ENCODE peak calls at places on chromosome 19, in seven cellular contexts. Y is nucleus accumbens, T is lung, R is HS-27A, X is NCI-H1930, P is transverse colon, F is HT1080. O is an unnamed sample.

GRCh38 chr19:5281588-5281987 is 59.0 kb downstream of the PTPRS start:
- DNase-seq in Y (no peak), R (no peak), F (no peak), T (peak; percentile 50), X (no peak), P (peak; percentile 22), O (peak; percentile 40)

GRCh38 chr19:35995655-35995993 is 636 bp downstream of the SDHAF1 start:
- DNase-seq in R (no peak), T (peak; percentile 54), F (peak; percentile 11), P (peak; percentile 58), X (no peak), Y (no peak), O (peak; percentile 58)

GRCh38 chr19:40035996-40036395 is 20.0 kb downstream of the ZNF780B start:
- DNase-seq in Y (no peak), T (no peak), F (peak; percentile 12), R (no peak), P (no peak), X (no peak), O (no peak)

GRCh38 chr19:35380450-35381124 is 9.7 kb downstream of the GPR42 start:
- DNase-seq in F (no peak), P (no peak), X (no peak), Y (no peak), R (no peak), T (no peak), O (peak; percentile 49)

GRCh38 chr19:35247526-35248309 is 1.1 kb upstream of the LSR start:
- DNase-seq in R (no peak), Y (no peak), F (no peak), P (peak; percentile 94), X (peak; percentile 97), T (peak; percentile 88), O (peak; percentile 94)

GRCh38 chr19:38662508-38663155 is 15.2 kb downstream of the ACTN4 start:
- DNase-seq in R (no peak), P (no peak), X (no peak), F (no peak), T (no peak), Y (peak; percentile 7), O (no peak)

GRCh38 chr19:31500540-31500830 is 151.2 kb upstream of the TSHZ3 start:
- DNase-seq in F (no peak), R (no peak), X (no peak), T (peak; percentile 4), P (no peak), Y (no peak), O (no peak)

GRCh38 chr19:21052902-21053301 is 29.1 kb upstream of the ZNF714 start:
- DNase-seq in P (no peak), X (no peak), Y (no peak), F (no peak), R (no peak), T (no peak), O (no peak)

GRCh38 chr19:16025108-16026101 is 50.9 kb upstream of the TPM4 start:
- DNase-seq in T (no peak), R (peak; percentile 30), Y (no peak), X (peak; percentile 3), F (peak; percentile 51), P (peak; percentile 39), O (peak; percentile 33)